ENCODE peak calls at places on chromosomes 2 and 18, in four cellular contexts. V, J, P and A are unnamed samples.
A peak's percentile ranks its signal among the peaks of the same experiment; 100 is the strongest.

GRCh38 chr2:168002021-168002553 is 245.3 kb downstream of the STK39 start:
- DNase-seq in V (no peak), J (peak; percentile 61), P (no peak), A (peak; percentile 49)

GRCh38 chr2:134410831-134411231 is 157.0 kb downstream of the MGAT5 start:
- DNase-seq in V (no peak), P (no peak), J (peak; percentile 45), A (no peak)

GRCh38 chr18:39571511-39571910 is 2005.9 kb upstream of the CELF4 start:
- DNase-seq in V (no peak), J (peak; percentile 49), P (no peak), A (no peak)

GRCh38 chr2:206316141-206316540 is 41.7 kb downstream of the ZDBF2 start:
- DNase-seq in V (no peak), P (no peak), J (no peak), A (no peak)

GRCh38 chr2:179218848-179219594 is 45.6 kb downstream of the SESTD1 start:
- DNase-seq in P (peak; percentile 59), J (peak; percentile 91), V (no peak), A (peak; percentile 18)

GRCh38 chr2:8072907-8073306 is 608.9 kb upstream of the ID2 start:
- DNase-seq in V (no peak), J (no peak), P (no peak), A (no peak)

GRCh38 chr2:56522605-56523089 is 338.9 kb downstream of the CCDC85A start:
- DNase-seq in J (peak; percentile 9), V (no peak), P (no peak), A (peak; percentile 55)

GRCh38 chr2:172250801-172251200 is 148.1 kb upstream of the DLX2 start:
- DNase-seq in J (no peak), P (no peak), V (no peak), A (no peak)

GRCh38 chr2:208025814-208026184 is 472 bp upstream of the PLEKHM3 start:
- DNase-seq in P (no peak), J (no peak), V (no peak), A (no peak)

GRCh38 chr2:61014805-61015204 is 2.7 kb upstream of the PEX13 start:
- DNase-seq in P (no peak), J (no peak), V (no peak), A (peak; percentile 71)

GRCh38 chr2:39304200-39304599 is 60.4 kb upstream of the CDKL4 start:
- DNase-seq in J (no peak), V (no peak), P (no peak), A (no peak)

GRCh38 chr2:25951071-25951547 is 31.2 kb downstream of the KIF3C start:
- DNase-seq in J (peak; percentile 84), V (peak; percentile 14), P (peak; percentile 75), A (peak; percentile 69)

GRCh38 chr2:223465793-223466192 is 136.4 kb downstream of the SCG2 start:
- DNase-seq in V (peak; percentile 69), P (peak; percentile 82), J (peak; percentile 99), A (peak; percentile 53)

GRCh38 chr2:224982226-224982625 is 60.0 kb downstream of the DOCK10 start:
- DNase-seq in V (no peak), J (peak; percentile 66), P (no peak), A (no peak)

GRCh38 chr18:47175283-47175894 is 775 bp downstream of the IER3IP1 start:
- DNase-seq in V (no peak), P (no peak), J (peak; percentile 5), A (no peak)

GRCh38 chr2:104412384-104412783 is 441.5 kb upstream of the POU3F3 start:
- DNase-seq in P (no peak), J (no peak), V (no peak), A (no peak)

GRCh38 chr2:143850084-143850483 is 669.8 kb downstream of the ZEB2 start:
- DNase-seq in P (no peak), V (no peak), J (no peak), A (no peak)

GRCh38 chr2:121643877-121644276 is 5.4 kb downstream of the CLASP1 start:
- DNase-seq in V (no peak), J (no peak), P (no peak), A (no peak)

GRCh38 chr2:1159013-1159412 is 208.4 kb downstream of the SNTG2 start:
- DNase-seq in V (no peak), J (no peak), P (no peak), A (no peak)

GRCh38 chr18:8091042-8091441 is 518.2 kb upstream of the RAB12 start:
- DNase-seq in J (peak; percentile 28), P (no peak), V (no peak), A (no peak)

GRCh38 chr2:172095905-172096660 is 6.6 kb downstream of the DLX2 start:
- DNase-seq in J (no peak), P (no peak), V (no peak), A (peak; percentile 61)

GRCh38 chr2:37768491-37768925 is 97.1 kb upstream of the CDC42EP3 start:
- DNase-seq in P (peak; percentile 39), J (peak; percentile 92), V (no peak), A (peak; percentile 79)

GRCh38 chr2:50018938-50019337 is 864.6 kb upstream of the FSHR start:
- DNase-seq in J (no peak), V (no peak), P (no peak), A (peak; percentile 4)

GRCh38 chr18:36419913-36420531 is 122.5 kb downstream of the FHOD3 start:
- DNase-seq in V (no peak), J (no peak), P (no peak), A (peak; percentile 73)

GRCh38 chr2:20650412-20650879 is 452 bp downstream of the HS1BP3 start:
- DNase-seq in J (peak; percentile 51), P (peak; percentile 49), V (no peak), A (no peak)

GRCh38 chr2:178363252-178363651 is 87.7 kb downstream of the PRKRA start:
- DNase-seq in J (peak; percentile 10), V (no peak), P (no peak), A (peak; percentile 76)

GRCh38 chr2:203361922-203362321 is 33.7 kb downstream of the ABI2 start:
- DNase-seq in V (no peak), J (peak; percentile 15), P (no peak), A (no peak)

GRCh38 chr2:36708119-36708741 is 11.7 kb downstream of the VIT start:
- DNase-seq in P (no peak), J (no peak), V (no peak), A (peak; percentile 53)

GRCh38 chr2:18404708-18405107 is 155.7 kb downstream of the RDH14 start:
- DNase-seq in J (no peak), V (no peak), P (no peak), A (no peak)

GRCh38 chr18:75201936-75202335 is 7.0 kb downstream of the PTGR3 start:
- DNase-seq in J (no peak), V (no peak), P (no peak), A (no peak)

GRCh38 chr2:146982393-146982846 is 862.4 kb upstream of the ACVR2A start:
- DNase-seq in P (peak; percentile 58), V (no peak), J (peak; percentile 99), A (peak; percentile 84)

GRCh38 chr18:26386421-26386820 is 160.2 kb downstream of the TAF4B start:
- DNase-seq in J (no peak), P (no peak), V (no peak), A (no peak)

GRCh38 chr2:158735822-158736580 is 59.1 kb upstream of the DAPL1 start:
- DNase-seq in V (no peak), P (no peak), J (no peak), A (peak; percentile 28)

GRCh38 chr2:33531345-33532059 is 55.1 kb downstream of the RASGRP3 start:
- DNase-seq in P (no peak), J (no peak), V (no peak), A (peak; percentile 13)

GRCh38 chr2:10558281-10559030 is 110.3 kb upstream of the ODC1 start:
- DNase-seq in V (no peak), P (no peak), J (no peak), A (no peak)

GRCh38 chr2:10559101-10559500 is 111.0 kb upstream of the ODC1 start:
- DNase-seq in V (no peak), P (no peak), J (no peak), A (no peak)

GRCh38 chr2:10556271-10557140 is 108.4 kb upstream of the ODC1 start:
- DNase-seq in J (no peak), V (no peak), P (no peak), A (no peak)

GRCh38 chr2:10555810-10556111 is 107.6 kb upstream of the ODC1 start:
- DNase-seq in J (no peak), P (no peak), V (no peak), A (no peak)

GRCh38 chr2:10557506-10558265 is 109.6 kb upstream of the ODC1 start:
- DNase-seq in V (no peak), P (no peak), J (no peak), A (no peak)
- TF ChIP-seq CTCF in V (no peak), P (no peak), J (no peak), A (peak; percentile 27)

DNA sequence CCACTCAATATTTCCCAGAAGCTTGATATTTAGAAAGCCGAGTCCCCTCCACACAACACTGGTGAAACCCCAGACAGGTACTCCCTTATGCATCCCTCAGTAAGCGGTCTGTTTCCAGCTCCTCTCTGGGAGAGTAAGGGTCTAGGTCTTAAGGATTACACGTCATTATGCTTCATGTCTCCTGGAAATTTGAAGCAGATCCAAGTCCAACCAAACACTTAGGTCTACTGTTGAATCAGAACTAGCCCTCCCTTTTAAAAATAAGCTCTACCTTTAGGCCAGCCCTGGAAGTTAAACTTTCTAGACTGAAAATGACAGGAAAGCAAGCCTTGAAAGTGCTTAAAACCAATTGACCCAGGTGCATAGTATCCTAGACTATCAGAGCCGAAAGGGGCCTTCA is 1.5 kb upstream of the OST4 start:
- DNase-seq in V (no peak), J (peak; percentile 67), P (no peak), A (no peak)
- H3K27ac ChIP-seq in V (peak overlapping the region; percentile 97), J (peak overlapping the region; percentile 79), P (peak overlapping the region; percentile 98), A (no peak overlapping the region)

GRCh38 chr2:215685218-215685962 is 249.5 kb upstream of the FN1 start:
- DNase-seq in P (no peak), V (no peak), J (no peak), A (no peak)
- H3K4me1 ChIP-seq in P (no peaks in the 10 kb centered on the region), V (no peaks in the 10 kb centered on the region), J (peaks cover 6% of the 10 kb centered on the region), A (peaks cover 11% of the 10 kb centered on the region)

GRCh38 chr2:231927566-231927890 is 1.3 kb upstream of the NPPC start:
- DNase-seq in V (no peak), J (no peak), P (no peak), A (no peak)
- TF ChIP-seq CTCF in V (no peak), J (no peak), P (no peak), A (no peak)

DNA sequence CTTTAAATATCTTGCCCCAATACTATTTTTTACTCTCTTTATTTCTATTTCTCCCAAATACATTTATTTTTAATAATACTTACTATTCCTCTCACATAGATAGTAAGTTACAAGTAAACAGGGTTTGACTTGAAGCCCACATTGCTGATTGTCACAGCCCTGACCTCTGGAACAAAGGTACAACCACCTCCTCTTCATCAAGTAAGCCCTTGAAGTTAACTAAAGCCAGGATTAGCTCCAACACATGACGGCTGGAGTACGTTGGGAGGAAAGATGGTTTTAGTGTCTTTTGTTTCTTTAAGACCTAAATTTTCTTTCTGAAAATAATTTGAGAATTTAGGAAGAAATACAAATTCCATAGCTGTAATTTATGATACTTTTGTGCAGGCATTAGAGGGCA is 951 bp downstream of the MYOM1 start:
- DNase-seq in J (no peak), V (no peak), P (no peak), A (no peak)
- H3K27ac ChIP-seq in J (no peak overlapping the region), V (peak overlapping the region; percentile 84), P (peak overlapping the region; percentile 67), A (no peak overlapping the region)